ENCODE peak calls at places on chromosomes 13 and 19, in five cellular contexts. M is breast epithelium, C is psoas muscle, V is HCT116, T is lung. L is an unnamed sample.

GRCh38 chr19:52212572-52213255 is 22.9 kb downstream of the PPP2R1A start:
- DNase-seq in M (no peak), C (no peak), V (no peak), T (no peak), L (no peak)

GRCh38 chr19:52028780-52029123 is 573 bp upstream of the ZNF614 start:
- DNase-seq in M (no peak), C (no peak), V (no peak), T (no peak), L (no peak)

GRCh38 chr13:99916366-99917103 is 55.0 kb downstream of the ZIC5 start:
- DNase-seq in M (no peak), C (no peak), V (peak), T (no peak), L (peak)

GRCh38 chr13:112740502-112741131 is 50.8 kb downstream of the ATP11A start:
- DNase-seq in M (peak), C (peak), V (no peak), T (peak), L (no peak)

GRCh38 chr13:114068723-114069322 is 63.6 kb downstream of the RASA3 start:
- DNase-seq in M (no peak), C (no peak), V (no peak), T (no peak), L (no peak)

GRCh38 chr13:30158774-30159445 is 148.4 kb downstream of the KATNAL1 start:
- DNase-seq in M (peak), C (peak), V (no peak), T (no peak), L (no peak)

GRCh38 chr13:64709079-64709478 is 2521.1 kb downstream of the PCDH9 start:
- DNase-seq in M (no peak), C (no peak), V (no peak), T (no peak), L (no peak)

GRCh38 chr19:49067554-49067953 is 2.9 kb upstream of the NTF4 start:
- DNase-seq in M (no peak), C (no peak), V (no peak), T (no peak), L (no peak)

GRCh38 chr13:75771818-75772217 is 135.7 kb downstream of the LMO7 start:
- DNase-seq in M (no peak), C (no peak), V (peak), T (no peak), L (no peak)

GRCh38 chr13:106493569-106493968 is 41.9 kb downstream of the EFNB2 start:
- DNase-seq in M (no peak), C (no peak), V (no peak), T (peak), L (no peak)

GRCh38 chr19:17873661-17874422 is 2.1 kb downstream of the SLC5A5 start:
- DNase-seq in M (no peak), C (no peak), V (peak), T (no peak), L (peak)
- H3K4me3 ChIP-seq in M (peak), C (peak), V (peak), T (no peak), L (no peak)

DNA sequence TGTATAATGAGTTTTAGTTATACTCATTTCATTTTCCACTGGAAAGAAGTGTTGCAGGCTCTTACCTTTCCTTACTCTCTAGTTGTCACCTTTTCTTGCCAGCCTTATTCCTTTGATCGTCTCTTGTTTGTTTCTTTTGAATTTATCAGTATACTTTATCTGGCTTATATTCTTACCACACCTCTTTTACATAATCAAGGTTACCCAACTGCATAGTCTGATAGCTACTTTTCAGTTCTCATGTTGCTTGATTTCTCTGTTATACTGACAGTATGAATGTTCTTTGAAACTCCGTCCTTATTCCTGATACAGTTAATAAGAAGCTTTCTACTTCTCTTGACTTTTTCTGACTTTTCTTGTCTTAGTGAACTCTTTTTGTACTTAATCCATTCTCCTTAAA is 4.5 kb downstream of the NDFIP2 start:
- DNase-seq in M (no peak), C (no peak), V (no peak), T (no peak), L (no peak)
- H3K4me3 ChIP-seq in M (no peak), C (no peak), V (no peak), T (no peak), L (no peak)

GRCh38 chr19:12526542-12526941 is 24.7 kb downstream of the ZNF564 start:
- DNase-seq in M (no peak), C (no peak), V (no peak), T (no peak), L (no peak)
- H3K4me3 ChIP-seq in M (no peak), C (no peak), V (no peak), T (no peak), L (peak)

DNA sequence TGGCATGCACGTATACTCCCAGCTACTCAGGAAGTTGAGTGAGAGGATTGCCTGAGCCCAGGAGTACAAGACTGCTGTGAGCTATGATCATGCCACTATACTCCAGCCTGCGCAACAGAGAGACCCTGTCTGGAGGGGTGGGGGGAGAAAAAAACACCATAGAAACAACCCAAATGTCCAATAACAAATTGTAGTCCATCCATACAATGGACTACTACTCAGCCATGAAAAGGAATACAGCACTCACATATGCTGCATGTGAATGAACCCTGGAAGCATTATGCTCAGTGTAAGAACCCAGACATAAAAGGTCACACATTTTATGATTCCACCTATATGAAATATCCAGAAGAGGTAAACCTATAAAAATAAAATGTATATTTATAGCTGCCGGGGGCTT is 42.3 kb downstream of the CD320 start:
- DNase-seq in M (no peak), C (no peak), V (no peak), T (no peak), L (no peak)
- H3K4me3 ChIP-seq in M (no peak), C (no peak), V (no peak), T (no peak), L (no peak)

L was measured in CD4-positive, CD25-positive, alpha-beta regulatory T cell.